ENCODE peak calls at places on chromosomes 6 and 20, in ten cellular contexts. One of them, this sample, is unnamed.

GRCh38 chr6:47047479-47048411 is 5.6 kb upstream of the ADGRF1 start:
- DNase-seq in upper lobe of left lung: peak
- DNase-seq in A549: peak
- DNase-seq in cardiac muscle cell: peak
- DNase-seq in breast epithelium: no peak
- DNase-seq in SK-N-SH: peak
- DNase-seq in ascending aorta: peak
- DNase-seq in neural progenitor cell: peak
- DNase-seq in left ventricle myocardium inferior: no peak
- DNase-seq in BJ: peak
- DNase-seq in this sample: peak

GRCh38 chr20:4135385-4136077 is 120.2 kb upstream of the RNF24 start:
- DNase-seq in upper lobe of left lung: peak
- DNase-seq in A549: peak
- DNase-seq in cardiac muscle cell: peak
- DNase-seq in breast epithelium: no peak
- DNase-seq in SK-N-SH: no peak
- DNase-seq in ascending aorta: peak
- DNase-seq in neural progenitor cell: no peak
- DNase-seq in left ventricle myocardium inferior: no peak
- DNase-seq in BJ: peak
- DNase-seq in this sample: no peak

GRCh38 chr6:20575691-20576451 is 41.6 kb downstream of the CDKAL1 start:
- DNase-seq in upper lobe of left lung: no peak
- DNase-seq in A549: no peak
- DNase-seq in cardiac muscle cell: peak
- DNase-seq in breast epithelium: no peak
- DNase-seq in SK-N-SH: no peak
- DNase-seq in ascending aorta: no peak
- DNase-seq in neural progenitor cell: no peak
- DNase-seq in left ventricle myocardium inferior: no peak
- DNase-seq in BJ: no peak
- DNase-seq in this sample: no peak

GRCh38 chr6:22221211-22221610 is 75.6 kb downstream of the PRL start:
- DNase-seq in upper lobe of left lung: no peak
- DNase-seq in A549: no peak
- DNase-seq in cardiac muscle cell: no peak
- DNase-seq in breast epithelium: no peak
- DNase-seq in SK-N-SH: no peak
- DNase-seq in ascending aorta: no peak
- DNase-seq in neural progenitor cell: no peak
- DNase-seq in left ventricle myocardium inferior: no peak
- DNase-seq in BJ: no peak
- DNase-seq in this sample: no peak

GRCh38 chr20:41572010-41572572 is 46.1 kb downstream of the CHD6 start:
- DNase-seq in upper lobe of left lung: no peak
- DNase-seq in A549: no peak
- DNase-seq in cardiac muscle cell: peak
- DNase-seq in breast epithelium: no peak
- DNase-seq in SK-N-SH: no peak
- DNase-seq in ascending aorta: no peak
- DNase-seq in neural progenitor cell: no peak
- DNase-seq in left ventricle myocardium inferior: no peak
- DNase-seq in BJ: no peak
- DNase-seq in this sample: no peak

GRCh38 chr20:21134883-21135493 is 9.1 kb downstream of the KIZ start:
- DNase-seq in upper lobe of left lung: no peak
- DNase-seq in A549: no peak
- DNase-seq in cardiac muscle cell: no peak
- DNase-seq in breast epithelium: no peak
- DNase-seq in SK-N-SH: no peak
- DNase-seq in ascending aorta: no peak
- DNase-seq in neural progenitor cell: no peak
- DNase-seq in left ventricle myocardium inferior: no peak
- DNase-seq in BJ: no peak
- DNase-seq in this sample: no peak

GRCh38 chr6:40512340-40512739 is 74.8 kb downstream of the LRFN2 start:
- DNase-seq in upper lobe of left lung: no peak
- DNase-seq in A549: no peak
- DNase-seq in cardiac muscle cell: no peak
- DNase-seq in breast epithelium: no peak
- DNase-seq in SK-N-SH: peak
- DNase-seq in ascending aorta: no peak
- DNase-seq in neural progenitor cell: no peak
- DNase-seq in left ventricle myocardium inferior: no peak
- DNase-seq in BJ: no peak
- DNase-seq in this sample: no peak

GRCh38 chr6:104771258-104771832 is 88.4 kb downstream of the HACE1 start:
- DNase-seq in upper lobe of left lung: no peak
- DNase-seq in A549: peak
- DNase-seq in cardiac muscle cell: peak
- DNase-seq in breast epithelium: no peak
- DNase-seq in SK-N-SH: peak
- DNase-seq in ascending aorta: no peak
- DNase-seq in neural progenitor cell: no peak
- DNase-seq in left ventricle myocardium inferior: no peak
- DNase-seq in BJ: no peak
- DNase-seq in this sample: no peak

GRCh38 chr6:45474376-45474775 is 96.6 kb upstream of the SUPT3H start:
- DNase-seq in upper lobe of left lung: no peak
- DNase-seq in A549: no peak
- DNase-seq in cardiac muscle cell: no peak
- DNase-seq in breast epithelium: no peak
- DNase-seq in SK-N-SH: no peak
- DNase-seq in ascending aorta: no peak
- DNase-seq in neural progenitor cell: no peak
- DNase-seq in left ventricle myocardium inferior: no peak
- DNase-seq in BJ: no peak
- DNase-seq in this sample: no peak

GRCh38 chr6:73180718-73181619 is 44.3 kb downstream of the KHDC1L start:
- DNase-seq in upper lobe of left lung: no peak
- DNase-seq in A549: peak
- DNase-seq in cardiac muscle cell: peak
- DNase-seq in breast epithelium: no peak
- DNase-seq in SK-N-SH: peak
- DNase-seq in ascending aorta: no peak
- DNase-seq in neural progenitor cell: peak
- DNase-seq in left ventricle myocardium inferior: no peak
- DNase-seq in BJ: peak
- DNase-seq in this sample: peak

DNA sequence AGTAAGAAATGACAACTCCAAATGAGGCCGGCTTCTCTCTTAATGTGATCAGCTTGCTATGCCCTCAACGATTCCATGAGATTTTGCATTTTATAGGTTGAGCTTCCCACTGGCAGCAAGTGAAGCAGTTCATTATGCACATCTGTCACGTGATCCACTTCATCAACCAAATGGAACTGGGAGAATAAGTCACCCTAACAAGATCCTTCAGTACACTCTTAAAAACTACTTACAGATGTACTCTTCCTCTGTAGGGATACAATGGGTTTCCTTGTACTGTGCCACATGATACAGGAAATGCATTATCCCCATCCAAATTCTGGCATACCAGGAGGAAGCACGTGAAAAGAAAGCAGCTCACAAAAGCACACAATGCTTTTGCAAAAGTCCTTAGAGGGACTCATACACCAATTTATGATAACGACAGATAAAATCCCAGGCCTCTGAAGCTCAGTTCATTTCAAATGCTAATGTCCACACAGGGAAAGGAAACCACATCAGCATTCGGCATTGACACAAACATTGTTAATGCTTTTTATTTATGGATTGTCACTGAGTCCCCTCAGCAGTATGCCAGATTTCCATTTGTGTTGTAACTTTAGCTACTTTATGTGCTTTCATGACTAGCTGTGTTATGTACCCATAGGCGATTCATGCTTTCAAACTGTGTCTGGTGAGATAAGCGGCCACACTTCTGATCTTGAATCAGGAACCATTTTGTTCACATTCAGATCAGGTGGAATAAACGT is 58.1 kb upstream of the REV3L start:
- DNase-seq in upper lobe of left lung: no peak
- DNase-seq in A549: no peak
- DNase-seq in cardiac muscle cell: peak
- DNase-seq in breast epithelium: no peak
- DNase-seq in SK-N-SH: peak
- DNase-seq in ascending aorta: no peak
- DNase-seq in neural progenitor cell: no peak
- DNase-seq in left ventricle myocardium inferior: no peak
- DNase-seq in BJ: no peak
- DNase-seq in this sample: no peak
- H3K4me3 ChIP-seq in upper lobe of left lung: no peak
- H3K4me3 ChIP-seq in A549: no peak
- H3K4me3 ChIP-seq in cardiac muscle cell: no peak
- H3K4me3 ChIP-seq in breast epithelium: no peak
- H3K4me3 ChIP-seq in SK-N-SH: no peak
- H3K4me3 ChIP-seq in ascending aorta: no peak
- H3K4me3 ChIP-seq in neural progenitor cell: no peak
- H3K4me3 ChIP-seq in left ventricle myocardium inferior: no peak
- H3K4me3 ChIP-seq in BJ: no peak
- H3K4me3 ChIP-seq in this sample: no peak

DNA sequence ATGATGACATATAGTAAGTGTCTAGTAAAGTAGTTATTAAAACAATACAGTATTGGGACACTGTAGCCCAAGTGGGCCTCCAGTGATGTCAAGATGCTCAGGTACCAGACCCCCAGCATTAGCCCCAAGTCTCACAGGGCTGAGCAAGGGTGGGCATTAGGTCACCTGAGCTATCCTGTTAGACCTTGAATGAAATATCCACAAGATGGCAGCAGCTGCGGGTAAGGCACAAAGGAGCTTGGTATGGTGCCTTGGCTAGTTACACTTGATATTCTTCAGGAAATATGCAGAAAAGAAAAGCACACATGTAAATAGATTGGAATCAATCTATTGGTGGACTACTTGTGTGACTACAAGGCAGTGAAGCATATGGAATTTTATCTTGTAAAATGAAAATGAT is 701.8 kb upstream of the ADGRB3 start:
- DNase-seq in upper lobe of left lung: no peak
- DNase-seq in A549: no peak
- DNase-seq in cardiac muscle cell: no peak
- DNase-seq in breast epithelium: no peak
- DNase-seq in SK-N-SH: no peak
- DNase-seq in ascending aorta: no peak
- DNase-seq in neural progenitor cell: peak
- DNase-seq in left ventricle myocardium inferior: no peak
- DNase-seq in BJ: no peak
- DNase-seq in this sample: no peak
- TF ChIP-seq CTCF in upper lobe of left lung: no peak
- TF ChIP-seq CTCF in A549: no peak
- TF ChIP-seq CTCF in cardiac muscle cell: no peak
- TF ChIP-seq CTCF in breast epithelium: no peak
- TF ChIP-seq CTCF in SK-N-SH: no peak
- TF ChIP-seq CTCF in ascending aorta: no peak
- TF ChIP-seq CTCF in neural progenitor cell: peak
- TF ChIP-seq CTCF in left ventricle myocardium inferior: no peak
- TF ChIP-seq CTCF in BJ: no peak
- TF ChIP-seq CTCF in this sample: no peak

GRCh38 chr6:27296106-27296783 is 15.8 kb downstream of the POM121L2 start:
- DNase-seq in upper lobe of left lung: no peak
- DNase-seq in A549: no peak
- DNase-seq in cardiac muscle cell: peak
- DNase-seq in breast epithelium: no peak
- DNase-seq in SK-N-SH: no peak
- DNase-seq in ascending aorta: no peak
- DNase-seq in neural progenitor cell: peak
- DNase-seq in left ventricle myocardium inferior: no peak
- DNase-seq in BJ: no peak
- DNase-seq in this sample: no peak

GRCh38 chr6:27295301-27296079 is 16.6 kb downstream of the POM121L2 start:
- DNase-seq in upper lobe of left lung: no peak
- DNase-seq in A549: no peak
- DNase-seq in cardiac muscle cell: peak
- DNase-seq in breast epithelium: no peak
- DNase-seq in SK-N-SH: no peak
- DNase-seq in ascending aorta: no peak
- DNase-seq in neural progenitor cell: peak
- DNase-seq in left ventricle myocardium inferior: no peak
- DNase-seq in BJ: no peak
- DNase-seq in this sample: no peak

GRCh38 chr6:27294409-27294808 is 17.7 kb downstream of the POM121L2 start:
- DNase-seq in upper lobe of left lung: no peak
- DNase-seq in A549: no peak
- DNase-seq in cardiac muscle cell: no peak
- DNase-seq in breast epithelium: no peak
- DNase-seq in SK-N-SH: no peak
- DNase-seq in ascending aorta: no peak
- DNase-seq in neural progenitor cell: peak
- DNase-seq in left ventricle myocardium inferior: no peak
- DNase-seq in BJ: no peak
- DNase-seq in this sample: no peak

GRCh38 chr6:27290850-27291208 is 21.2 kb downstream of the POM121L2 start:
- DNase-seq in upper lobe of left lung: no peak
- DNase-seq in A549: no peak
- DNase-seq in cardiac muscle cell: no peak
- DNase-seq in breast epithelium: no peak
- DNase-seq in SK-N-SH: no peak
- DNase-seq in ascending aorta: no peak
- DNase-seq in neural progenitor cell: peak
- DNase-seq in left ventricle myocardium inferior: no peak
- DNase-seq in BJ: no peak
- DNase-seq in this sample: no peak

DNA sequence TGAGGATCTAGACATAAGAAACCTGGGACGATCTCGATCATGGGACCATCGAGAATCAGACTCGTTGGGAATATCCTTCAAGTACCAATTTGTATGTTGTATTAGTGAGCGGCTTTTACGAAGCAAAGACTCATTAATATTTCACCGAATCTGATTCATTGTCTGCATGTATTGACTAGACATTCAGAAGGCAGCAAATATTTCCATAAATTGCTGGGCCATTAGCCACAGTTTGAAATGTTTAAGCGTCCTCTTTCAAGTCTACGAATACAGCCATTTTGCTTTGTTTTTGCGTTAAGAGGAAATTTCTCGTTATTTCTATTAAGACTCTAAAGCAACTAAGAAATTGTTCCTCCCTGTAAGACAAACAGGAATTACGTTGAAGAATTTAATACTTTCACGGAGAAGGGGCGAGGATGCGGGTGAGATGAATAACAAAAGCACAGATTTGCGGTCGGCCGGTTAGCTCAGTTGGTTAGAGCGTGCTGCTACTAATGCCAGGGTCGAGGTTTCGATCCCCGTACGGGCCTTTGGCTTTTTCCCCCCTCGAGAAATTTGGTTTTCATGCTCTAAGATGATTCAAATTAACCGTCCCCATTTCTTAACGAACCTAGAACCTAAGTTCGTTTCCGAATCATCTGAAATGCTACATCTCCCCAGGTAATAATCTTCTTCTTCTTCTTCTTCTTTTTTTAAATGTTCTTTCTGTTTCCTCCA is 18.5 kb downstream of the POM121L2 start:
- DNase-seq in upper lobe of left lung: no peak
- DNase-seq in A549: no peak
- DNase-seq in cardiac muscle cell: peak
- DNase-seq in breast epithelium: no peak
- DNase-seq in SK-N-SH: no peak
- DNase-seq in ascending aorta: no peak
- DNase-seq in neural progenitor cell: peak
- DNase-seq in left ventricle myocardium inferior: no peak
- DNase-seq in BJ: no peak
- DNase-seq in this sample: no peak
- H3K4me3 ChIP-seq in upper lobe of left lung: no peak
- H3K4me3 ChIP-seq in A549: peak
- H3K4me3 ChIP-seq in cardiac muscle cell: no peak
- H3K4me3 ChIP-seq in breast epithelium: no peak
- H3K4me3 ChIP-seq in SK-N-SH: peak
- H3K4me3 ChIP-seq in ascending aorta: no peak
- H3K4me3 ChIP-seq in neural progenitor cell: peak
- H3K4me3 ChIP-seq in left ventricle myocardium inferior: no peak
- H3K4me3 ChIP-seq in BJ: no peak
- H3K4me3 ChIP-seq in this sample: no peak

GRCh38 chr6:168060521-168060931 is 18.5 kb downstream of the FRMD1 start:
- DNase-seq in upper lobe of left lung: no peak
- DNase-seq in A549: peak
- DNase-seq in cardiac muscle cell: peak
- DNase-seq in breast epithelium: no peak
- DNase-seq in SK-N-SH: peak
- DNase-seq in ascending aorta: no peak
- DNase-seq in neural progenitor cell: peak
- DNase-seq in left ventricle myocardium inferior: peak
- DNase-seq in BJ: no peak
- DNase-seq in this sample: no peak
- TF ChIP-seq CTCF in upper lobe of left lung: peak
- TF ChIP-seq CTCF in A549: peak
- TF ChIP-seq CTCF in cardiac muscle cell: peak
- TF ChIP-seq CTCF in breast epithelium: no peak
- TF ChIP-seq CTCF in SK-N-SH: no peak
- TF ChIP-seq CTCF in ascending aorta: peak
- TF ChIP-seq CTCF in neural progenitor cell: peak
- TF ChIP-seq CTCF in left ventricle myocardium inferior: peak
- TF ChIP-seq CTCF in BJ: peak
- TF ChIP-seq CTCF in this sample: no peak

This sample was measured in HL-60.